ENCODE peak calls at places on chromosome 9, in nine cellular contexts. One of them, this sample, is unnamed.

GRCh38 chr9:35813434-35814105 is 1.3 kb downstream of the HINT2 start:
- DNase-seq in mesendoderm: peak; percentile 91
- DNase-seq in colonic mucosa: no peak
- DNase-seq in AG09309: no peak
- DNase-seq in A549: peak; percentile 79
- DNase-seq in PC-3: peak; percentile 46
- DNase-seq in hepatocyte: peak; percentile 56
- DNase-seq in ovary: no peak
- DNase-seq in A673: peak; percentile 48
- DNase-seq in this sample: no peak

GRCh38 chr9:78046120-78046519 is 14.5 kb upstream of the GNAQ start:
- DNase-seq in mesendoderm: no peak
- DNase-seq in ovary: no peak
- DNase-seq in A549: no peak
- DNase-seq in AG09309: no peak
- DNase-seq in colonic mucosa: no peak
- DNase-seq in hepatocyte: no peak
- DNase-seq in PC-3: no peak
- DNase-seq in A673: no peak
- DNase-seq in this sample: no peak

GRCh38 chr9:2691626-2692025 is 25.7 kb upstream of the KCNV2 start:
- DNase-seq in AG09309: no peak
- DNase-seq in ovary: no peak
- DNase-seq in A549: no peak
- DNase-seq in A673: no peak
- DNase-seq in PC-3: no peak
- DNase-seq in colonic mucosa: no peak
- DNase-seq in mesendoderm: no peak
- DNase-seq in hepatocyte: no peak
- DNase-seq in this sample: no peak

GRCh38 chr9:120439147-120439546 is 140.8 kb downstream of the CDK5RAP2 start:
- DNase-seq in mesendoderm: peak; percentile 57
- DNase-seq in hepatocyte: peak; percentile 28
- DNase-seq in A549: peak; percentile 40
- DNase-seq in A673: peak; percentile 23
- DNase-seq in AG09309: no peak
- DNase-seq in colonic mucosa: no peak
- DNase-seq in ovary: no peak
- DNase-seq in PC-3: peak; percentile 37
- DNase-seq in this sample: peak; percentile 5

GRCh38 chr9:131539223-131539923 is 6.0 kb upstream of the PRRT1B start:
- DNase-seq in colonic mucosa: no peak
- DNase-seq in A549: no peak
- DNase-seq in AG09309: no peak
- DNase-seq in PC-3: no peak
- DNase-seq in A673: no peak
- DNase-seq in mesendoderm: no peak
- DNase-seq in ovary: no peak
- DNase-seq in hepatocyte: no peak
- DNase-seq in this sample: no peak

GRCh38 chr9:8961186-8961666 is 1161.6 kb upstream of the DMAC1 start:
- DNase-seq in PC-3: no peak
- DNase-seq in ovary: peak; percentile 39
- DNase-seq in A549: no peak
- DNase-seq in A673: no peak
- DNase-seq in AG09309: no peak
- DNase-seq in colonic mucosa: peak; percentile 17
- DNase-seq in hepatocyte: peak; percentile 27
- DNase-seq in mesendoderm: peak; percentile 14
- DNase-seq in this sample: no peak

GRCh38 chr9:118896356-118897000 is 472.8 kb downstream of the BRINP1 start:
- DNase-seq in hepatocyte: no peak
- DNase-seq in A549: no peak
- DNase-seq in mesendoderm: no peak
- DNase-seq in A673: peak; percentile 4
- DNase-seq in PC-3: no peak
- DNase-seq in colonic mucosa: no peak
- DNase-seq in AG09309: no peak
- DNase-seq in ovary: no peak
- DNase-seq in this sample: no peak

GRCh38 chr9:89524888-89525385 is 27.0 kb upstream of the SEMA4D start:
- DNase-seq in mesendoderm: peak; percentile 27
- DNase-seq in A673: no peak
- DNase-seq in A549: no peak
- DNase-seq in hepatocyte: no peak
- DNase-seq in AG09309: no peak
- DNase-seq in PC-3: no peak
- DNase-seq in colonic mucosa: no peak
- DNase-seq in ovary: no peak
- DNase-seq in this sample: no peak

GRCh38 chr9:17402309-17402708 is 176.6 kb upstream of the SH3GL2 start:
- DNase-seq in A673: peak; percentile 42
- DNase-seq in colonic mucosa: no peak
- DNase-seq in PC-3: peak; percentile 30
- DNase-seq in AG09309: no peak
- DNase-seq in hepatocyte: no peak
- DNase-seq in A549: peak; percentile 19
- DNase-seq in ovary: no peak
- DNase-seq in mesendoderm: peak; percentile 78
- DNase-seq in this sample: no peak

GRCh38 chr9:107707915-107708441 is 218.4 kb upstream of the KLF4 start:
- DNase-seq in A549: peak; percentile 61
- DNase-seq in AG09309: no peak
- DNase-seq in colonic mucosa: no peak
- DNase-seq in ovary: no peak
- DNase-seq in hepatocyte: no peak
- DNase-seq in PC-3: peak; percentile 68
- DNase-seq in A673: no peak
- DNase-seq in mesendoderm: no peak
- DNase-seq in this sample: no peak

GRCh38 chr9:86361176-86361575 is 7.0 kb upstream of the TUT7 start:
- DNase-seq in mesendoderm: no peak
- DNase-seq in colonic mucosa: no peak
- DNase-seq in A673: no peak
- DNase-seq in PC-3: no peak
- DNase-seq in ovary: no peak
- DNase-seq in hepatocyte: no peak
- DNase-seq in AG09309: no peak
- DNase-seq in A549: no peak
- DNase-seq in this sample: no peak

GRCh38 chr9:88917375-88917774 is 73.9 kb upstream of the S1PR3 start:
- DNase-seq in AG09309: no peak
- DNase-seq in A673: no peak
- DNase-seq in colonic mucosa: no peak
- DNase-seq in PC-3: no peak
- DNase-seq in A549: no peak
- DNase-seq in ovary: no peak
- DNase-seq in hepatocyte: no peak
- DNase-seq in mesendoderm: no peak
- DNase-seq in this sample: no peak

GRCh38 chr9:94017939-94018531 is 62.9 kb upstream of the BARX1 start:
- DNase-seq in hepatocyte: no peak
- DNase-seq in colonic mucosa: no peak
- DNase-seq in PC-3: no peak
- DNase-seq in mesendoderm: no peak
- DNase-seq in A673: no peak
- DNase-seq in ovary: no peak
- DNase-seq in AG09309: no peak
- DNase-seq in A549: no peak
- DNase-seq in this sample: peak; percentile 20

GRCh38 chr9:130920762-130921482 is 18.1 kb downstream of the FIBCD1 start:
- DNase-seq in mesendoderm: no peak
- DNase-seq in AG09309: no peak
- DNase-seq in PC-3: no peak
- DNase-seq in ovary: no peak
- DNase-seq in hepatocyte: no peak
- DNase-seq in A673: no peak
- DNase-seq in colonic mucosa: no peak
- DNase-seq in A549: no peak
- DNase-seq in this sample: no peak

GRCh38 chr9:95085861-95086563 is 231.5 kb downstream of the FANCC start:
- DNase-seq in colonic mucosa: no peak
- DNase-seq in A673: no peak
- DNase-seq in AG09309: no peak
- DNase-seq in mesendoderm: no peak
- DNase-seq in ovary: no peak
- DNase-seq in hepatocyte: no peak
- DNase-seq in A549: no peak
- DNase-seq in PC-3: no peak
- DNase-seq in this sample: no peak

GRCh38 chr9:127561491-127562270 is 50.4 kb upstream of the STXBP1 start:
- DNase-seq in AG09309: peak; percentile 97
- DNase-seq in mesendoderm: peak; percentile 96
- DNase-seq in hepatocyte: peak; percentile 90
- DNase-seq in PC-3: peak; percentile 96
- DNase-seq in A549: peak; percentile 95
- DNase-seq in colonic mucosa: peak; percentile 82
- DNase-seq in A673: peak; percentile 93
- DNase-seq in ovary: peak; percentile 84
- DNase-seq in this sample: no peak
- H3K4me3 ChIP-seq in AG09309: no peak overlapping the region
- H3K4me3 ChIP-seq in mesendoderm: no peak overlapping the region
- H3K4me3 ChIP-seq in hepatocyte: no peak overlapping the region
- H3K4me3 ChIP-seq in PC-3: peak overlapping the region; percentile 25
- H3K4me3 ChIP-seq in A549: peak overlapping the region; percentile 3
- H3K4me3 ChIP-seq in colonic mucosa: no peak overlapping the region
- H3K4me3 ChIP-seq in A673: no peak overlapping the region
- H3K4me3 ChIP-seq in ovary: no peak overlapping the region
- H3K4me3 ChIP-seq in this sample: no peak overlapping the region

DNA sequence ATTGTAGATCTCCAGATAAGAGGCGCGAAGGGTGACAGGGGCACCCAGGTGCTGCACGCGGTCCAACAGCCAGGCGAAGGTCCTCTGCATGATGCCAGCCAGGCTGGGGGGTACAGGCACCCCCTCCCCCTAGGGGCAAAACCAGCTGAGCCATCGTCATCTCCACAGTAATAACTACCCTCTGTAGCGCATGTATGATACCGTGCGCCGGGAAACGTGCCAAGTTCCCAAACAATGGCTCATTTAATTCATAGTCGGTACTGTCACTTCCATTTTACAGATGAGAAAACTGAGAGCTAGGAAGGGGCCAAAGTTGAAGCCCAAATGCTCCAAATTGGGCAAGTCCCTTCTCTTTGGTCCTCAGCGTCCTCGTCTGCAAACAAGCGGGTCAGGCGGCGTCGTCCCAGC is 1.5 kb downstream of the KIF12 start:
- DNase-seq in A673: peak; percentile 19
- DNase-seq in hepatocyte: no peak
- DNase-seq in A549: no peak
- DNase-seq in ovary: peak; percentile 48
- DNase-seq in mesendoderm: no peak
- DNase-seq in PC-3: peak; percentile 41
- DNase-seq in AG09309: no peak
- DNase-seq in colonic mucosa: peak; percentile 79
- DNase-seq in this sample: no peak
- H3K4me3 ChIP-seq in A673: peak overlapping the region; percentile 56
- H3K4me3 ChIP-seq in hepatocyte: peak overlapping the region; percentile 61
- H3K4me3 ChIP-seq in A549: peak overlapping the region; percentile 84
- H3K4me3 ChIP-seq in ovary: peak overlapping the region; percentile 19
- H3K4me3 ChIP-seq in mesendoderm: no peak overlapping the region
- H3K4me3 ChIP-seq in PC-3: peak overlapping the region; percentile 69
- H3K4me3 ChIP-seq in AG09309: no peak overlapping the region
- H3K4me3 ChIP-seq in colonic mucosa: peak overlapping the region; percentile 36
- H3K4me3 ChIP-seq in this sample: no peak overlapping the region

GRCh38 chr9:133366435-133366834 is 9.4 kb downstream of the SURF4 start:
- DNase-seq in A549: no peak
- DNase-seq in PC-3: no peak
- DNase-seq in AG09309: no peak
- DNase-seq in hepatocyte: no peak
- DNase-seq in mesendoderm: no peak
- DNase-seq in A673: no peak
- DNase-seq in colonic mucosa: no peak
- DNase-seq in ovary: no peak
- DNase-seq in this sample: no peak

GRCh38 chr9:133367221-133367620 is 8.6 kb downstream of the SURF4 start:
- DNase-seq in A549: no peak
- DNase-seq in AG09309: no peak
- DNase-seq in hepatocyte: no peak
- DNase-seq in ovary: no peak
- DNase-seq in mesendoderm: no peak
- DNase-seq in colonic mucosa: no peak
- DNase-seq in A673: no peak
- DNase-seq in PC-3: no peak
- DNase-seq in this sample: no peak

GRCh38 chr9:133368249-133368881 is 7.5 kb downstream of the SURF4 start:
- DNase-seq in colonic mucosa: peak; percentile 60
- DNase-seq in ovary: no peak
- DNase-seq in hepatocyte: peak; percentile 56
- DNase-seq in A673: peak; percentile 20
- DNase-seq in A549: no peak
- DNase-seq in AG09309: no peak
- DNase-seq in mesendoderm: no peak
- DNase-seq in PC-3: no peak
- DNase-seq in this sample: no peak

GRCh38 chr9:133369419-133369818 is 6.4 kb downstream of the SURF4 start:
- DNase-seq in A549: no peak
- DNase-seq in AG09309: no peak
- DNase-seq in PC-3: no peak
- DNase-seq in A673: no peak
- DNase-seq in hepatocyte: no peak
- DNase-seq in colonic mucosa: no peak
- DNase-seq in ovary: no peak
- DNase-seq in mesendoderm: no peak
- DNase-seq in this sample: no peak

DNA sequence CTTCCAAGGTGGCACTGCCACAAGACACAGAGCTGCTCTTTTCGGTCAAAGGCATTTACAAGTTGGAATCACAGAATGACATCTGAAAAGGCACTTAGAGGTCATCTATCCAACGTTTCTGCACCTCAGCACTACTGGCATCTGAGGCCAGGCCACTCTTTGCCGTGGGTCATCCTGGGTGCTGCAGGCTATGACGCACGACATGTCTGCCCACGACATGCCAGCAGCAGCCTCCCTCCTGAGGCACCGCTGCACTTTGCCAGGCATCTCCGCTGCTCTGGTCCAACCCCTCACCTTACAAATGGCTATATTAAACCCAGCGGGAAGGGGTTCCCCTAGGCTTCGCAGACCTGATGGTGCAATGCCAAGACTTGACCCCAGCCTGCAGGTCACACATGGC is 8.1 kb downstream of the SURF4 start:
- DNase-seq in AG09309: no peak
- DNase-seq in colonic mucosa: no peak
- DNase-seq in mesendoderm: no peak
- DNase-seq in A549: no peak
- DNase-seq in ovary: no peak
- DNase-seq in A673: no peak
- DNase-seq in PC-3: no peak
- DNase-seq in hepatocyte: no peak
- DNase-seq in this sample: no peak
- H3K4me3 ChIP-seq in AG09309: no peak overlapping the region
- H3K4me3 ChIP-seq in colonic mucosa: no peak overlapping the region
- H3K4me3 ChIP-seq in mesendoderm: no peak overlapping the region
- H3K4me3 ChIP-seq in A549: no peak overlapping the region
- H3K4me3 ChIP-seq in ovary: no peak overlapping the region
- H3K4me3 ChIP-seq in A673: no peak overlapping the region
- H3K4me3 ChIP-seq in PC-3: no peak overlapping the region
- H3K4me3 ChIP-seq in hepatocyte: no peak overlapping the region
- H3K4me3 ChIP-seq in this sample: no peak overlapping the region

DNA sequence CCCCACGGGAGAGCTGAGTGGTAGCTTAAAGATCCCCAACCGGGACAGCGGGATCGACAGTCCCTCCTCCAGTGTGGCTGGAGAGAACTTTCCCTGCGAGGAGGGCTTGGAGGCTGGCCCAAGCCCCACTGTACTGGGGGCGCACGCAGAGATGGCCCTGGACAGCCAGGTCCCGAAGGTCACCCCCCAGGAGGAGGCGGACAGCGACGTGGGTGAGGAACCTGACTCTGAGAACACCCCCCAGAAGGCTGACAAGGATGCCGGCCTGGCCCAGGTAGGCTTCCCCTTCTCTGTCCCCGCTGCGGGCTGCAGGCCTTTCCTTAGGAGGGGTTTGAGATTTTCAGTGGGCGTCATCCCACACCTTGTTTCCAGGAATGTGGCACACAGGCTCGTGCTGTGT is 29.1 kb downstream of the FGD3 start:
- DNase-seq in ovary: no peak
- DNase-seq in PC-3: no peak
- DNase-seq in hepatocyte: no peak
- DNase-seq in AG09309: no peak
- DNase-seq in colonic mucosa: no peak
- DNase-seq in A673: no peak
- DNase-seq in mesendoderm: no peak
- DNase-seq in A549: no peak
- DNase-seq in this sample: no peak
- H3K4me3 ChIP-seq in ovary: no peak overlapping the region
- H3K4me3 ChIP-seq in PC-3: no peak overlapping the region
- H3K4me3 ChIP-seq in hepatocyte: no peak overlapping the region
- H3K4me3 ChIP-seq in AG09309: no peak overlapping the region
- H3K4me3 ChIP-seq in colonic mucosa: no peak overlapping the region
- H3K4me3 ChIP-seq in A673: no peak overlapping the region
- H3K4me3 ChIP-seq in mesendoderm: no peak overlapping the region
- H3K4me3 ChIP-seq in A549: no peak overlapping the region
- H3K4me3 ChIP-seq in this sample: no peak overlapping the region

This sample was measured in GM06990.